ENCODE peak calls at places on chromosomes 12 and 14, in five cellular contexts. S is ovary, V is endothelial cell, T is thoracic aorta, P is foreskin fibroblast. O is an unnamed sample.

GRCh38 chr14:64109821-64110554 is 184.2 kb downstream of the ESR2 start:
- DNase-seq in S (no peak), V (no peak), T (no peak), P (no peak), O (no peak)

GRCh38 chr12:101297661-101298060 is 17.8 kb downstream of the UTP20 start:
- DNase-seq in S (no peak), V (no peak), T (no peak), P (no peak), O (no peak)

GRCh38 chr12:109998241-109998903 is 858 bp upstream of the ANKRD13A start:
- DNase-seq in S (no peak), V (no peak), T (no peak), P (peak; percentile 50), O (no peak)

GRCh38 chr14:103880334-103880985 is 33.1 kb upstream of the PPP1R13B start:
- DNase-seq in S (peak; percentile 83), V (no peak), T (peak; percentile 32), P (peak; percentile 72), O (no peak)

GRCh38 chr12:114627393-114627792 is 56.6 kb downstream of the TBX3 start:
- DNase-seq in S (no peak), V (no peak), T (no peak), P (no peak), O (no peak)

GRCh38 chr12:106954462-106955376 is 988 bp upstream of the TMEM263 start:
- DNase-seq in S (peak; percentile 53), V (peak; percentile 21), T (peak; percentile 10), P (no peak), O (peak; percentile 15)

GRCh38 chr12:131223171-131223761 is 269.6 kb downstream of the ADGRD1 start:
- DNase-seq in S (no peak), V (no peak), T (no peak), P (no peak), O (no peak)

GRCh38 chr12:111761099-111761498 is 5.6 kb upstream of the ALDH2 start:
- DNase-seq in S (no peak), V (no peak), T (no peak), P (no peak), O (no peak)

GRCh38 chr12:2692156-2692555 is 102.6 kb upstream of the FKBP4 start:
- DNase-seq in S (no peak), V (no peak), T (no peak), P (no peak), O (no peak)

GRCh38 chr14:77213657-77214016 is 32.0 kb downstream of the TMEM63C start:
- DNase-seq in S (no peak), V (no peak), T (no peak), P (no peak), O (no peak)

GRCh38 chr14:88195676-88196075 is 127.4 kb downstream of the KCNK10 start:
- DNase-seq in S (no peak), V (no peak), T (no peak), P (no peak), O (no peak)

GRCh38 chr14:95424533-95424932 is 91.9 kb downstream of the SYNE3 start:
- DNase-seq in S (no peak), V (no peak), T (no peak), P (peak; percentile 32), O (no peak)

DNA sequence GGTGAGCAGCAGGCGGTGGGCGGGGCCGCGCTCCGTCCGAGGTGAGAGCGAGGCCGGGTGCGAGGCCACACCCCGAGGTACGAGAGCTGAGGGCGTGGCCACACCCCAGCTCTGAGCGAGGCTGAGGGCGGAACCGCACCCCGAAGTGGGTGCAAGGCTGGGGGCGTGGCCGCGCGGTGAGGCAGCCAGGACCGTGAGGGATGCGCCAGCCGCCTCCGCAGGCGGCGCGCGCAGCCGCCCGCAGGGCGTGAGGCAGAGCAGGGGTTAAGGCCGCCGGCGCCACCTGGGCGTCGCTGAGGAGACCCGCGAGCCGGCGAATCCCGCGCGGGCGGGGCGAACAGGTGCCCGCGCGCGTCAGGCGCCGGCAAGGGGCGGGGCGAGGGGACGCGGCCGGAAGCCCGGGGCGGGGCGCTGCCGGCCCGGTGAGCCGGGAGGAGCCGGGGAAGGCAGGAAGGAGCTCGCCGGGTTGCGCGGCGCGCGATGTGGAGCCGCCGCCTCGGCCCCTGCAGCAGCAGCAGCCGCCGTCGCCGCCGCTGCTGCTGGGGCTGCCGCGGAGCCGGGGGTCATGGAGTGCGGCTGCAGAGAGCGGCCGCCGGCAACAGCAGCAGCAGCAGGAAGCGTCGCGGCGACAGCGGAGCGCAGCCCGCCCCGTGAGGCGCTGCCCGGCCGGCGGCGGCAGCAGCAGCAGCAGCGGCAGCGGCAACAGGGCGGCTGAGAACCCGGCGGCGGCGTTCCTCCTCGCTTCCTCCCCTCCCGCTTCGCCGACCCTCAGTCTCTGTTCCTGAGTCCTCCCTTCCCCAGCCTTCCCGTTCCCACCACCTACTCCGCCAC is at the start of gene BICDL1:
- DNase-seq in S (peak; percentile 19), V (peak; percentile 55), T (no peak), P (peak; percentile 20), O (peak; percentile 85)
- TF ChIP-seq CTCF in S (no peak), V (no peak), T (no peak), P (no peak), O (no peak)

GRCh38 chr12:46126050-46126727 is 135.8 kb upstream of the SCAF11 start:
- DNase-seq in S (no peak), V (no peak), T (no peak), P (no peak), O (no peak)
- TF ChIP-seq CTCF in S (no peak), V (no peak), T (no peak), P (no peak), O (no peak)

GRCh38 chr12:120437735-120438494 is at the start of gene COX6A1:
- DNase-seq in S (peak; percentile 91), V (peak; percentile 85), T (peak; percentile 81), P (peak; percentile 94), O (peak; percentile 93)
- TF ChIP-seq CTCF in S (no peak), V (peak; percentile 25), T (no peak), P (no peak), O (no peak)

GRCh38 chr14:28294834-28295440 is 471.6 kb upstream of the FOXG1 start:
- DNase-seq in S (no peak), V (peak; percentile 37), T (no peak), P (no peak), O (no peak)
- TF ChIP-seq CTCF in S (no peak), V (peak; percentile 58), T (no peak), P (no peak), O (peak; percentile 14)

GRCh38 chr14:106686533-106686932 is 1160.2 kb downstream of the TMEM121 start:
- DNase-seq in S (no peak), V (no peak), T (no peak), P (no peak), O (no peak)

GRCh38 chr14:106694638-106695393 is 1168.4 kb downstream of the TMEM121 start:
- DNase-seq in S (no peak), V (no peak), T (no peak), P (no peak), O (no peak)

GRCh38 chr14:106690333-106690891 is 1164.0 kb downstream of the TMEM121 start:
- DNase-seq in S (no peak), V (no peak), T (no peak), P (no peak), O (no peak)

DNA sequence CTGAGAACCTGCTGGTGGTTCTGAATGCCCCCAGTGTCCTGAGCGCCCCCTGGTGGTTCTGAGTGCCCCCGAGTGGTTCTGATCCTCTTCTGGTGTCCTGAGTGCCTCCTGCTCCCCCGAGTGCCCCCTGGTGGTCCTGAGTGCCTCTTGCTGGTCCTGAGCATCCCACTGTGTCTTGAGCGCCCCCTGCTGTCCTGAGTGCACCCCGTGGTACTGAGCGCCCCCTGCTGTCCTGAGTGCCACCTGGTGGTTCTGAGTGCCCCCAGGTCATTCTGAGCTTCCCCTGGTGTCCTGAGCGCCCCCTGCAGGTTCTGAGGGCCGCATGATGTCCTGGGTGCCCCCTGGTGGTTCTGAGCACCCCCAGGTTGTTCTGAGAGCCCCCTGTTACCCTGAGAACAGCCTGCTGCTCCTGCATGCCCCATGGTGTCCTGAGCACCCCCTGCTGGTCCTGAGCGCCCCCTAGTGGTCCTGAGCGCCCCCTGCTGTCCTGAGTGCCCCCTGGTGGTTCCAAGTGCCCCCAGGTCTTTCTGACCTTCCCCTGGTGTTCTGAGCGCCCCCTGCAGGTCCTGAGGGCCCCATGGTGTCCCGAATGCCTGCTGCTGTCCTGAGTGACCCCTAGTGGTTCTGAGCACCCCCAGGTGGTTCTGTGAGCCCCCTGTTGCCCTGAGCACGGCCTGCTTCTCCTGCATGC is 1165.4 kb downstream of the TMEM121 start:
- DNase-seq in S (peak; percentile 17), V (no peak), T (no peak), P (no peak), O (peak; percentile 2)
- TF ChIP-seq CTCF in S (no peak), V (peak; percentile 29), T (no peak), P (no peak), O (no peak)

GRCh38 chr14:61253064-61253753 is 27.9 kb downstream of the TMEM30B start:
- DNase-seq in S (no peak), V (no peak), T (no peak), P (no peak), O (no peak)
- TF ChIP-seq CTCF in S (no peak), V (peak; percentile 3), T (no peak), P (no peak), O (no peak)

GRCh38 chr12:24418157-24418556 is 468.7 kb upstream of the SOX5 start:
- DNase-seq in S (no peak), V (no peak), T (no peak), P (no peak), O (no peak)
- TF ChIP-seq CTCF in S (no peak), V (no peak), T (no peak), P (no peak), O (no peak)

GRCh38 chr12:82647853-82648252 is 38.9 kb upstream of the TMTC2 start:
- DNase-seq in S (no peak), V (no peak), T (no peak), P (no peak), O (no peak)
- TF ChIP-seq CTCF in S (no peak), V (no peak), T (no peak), P (no peak), O (no peak)

DNA sequence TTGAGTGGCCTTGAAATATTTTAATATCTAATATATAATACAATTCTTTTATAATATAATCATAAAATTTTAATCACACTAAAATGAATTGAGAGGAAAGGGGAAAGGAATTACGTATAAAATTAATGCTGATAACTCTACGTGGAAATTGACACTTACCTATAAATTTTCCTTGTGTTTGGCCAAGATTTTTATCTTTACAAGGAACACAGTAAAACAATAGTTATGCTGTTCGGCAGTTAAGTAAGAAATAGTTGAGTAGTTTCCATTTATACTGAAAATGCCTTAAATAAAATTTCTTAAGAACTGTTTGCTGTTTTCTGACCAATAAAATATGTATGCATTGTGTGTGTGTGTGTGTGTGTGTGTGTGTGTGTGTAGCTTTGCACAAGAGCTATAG is 294.4 kb downstream of the LRFN5 start:
- DNase-seq in S (no peak), V (no peak), T (no peak), P (no peak), O (no peak)
- TF ChIP-seq CTCF in S (no peak), V (no peak), T (no peak), P (no peak), O (no peak)

GRCh38 chr12:122988612-122989442 is 8.3 kb downstream of the ARL6IP4 start:
- DNase-seq in S (no peak), V (no peak), T (no peak), P (no peak), O (no peak)
- TF ChIP-seq CTCF in S (no peak), V (no peak), T (no peak), P (no peak), O (no peak)

O was measured in nephron progenitor cell.